ENCODE peak calls at places on chromosomes 2 and 18, in ten cellular contexts. U, H, G, X, M, C, K, E, R and Q are unnamed samples.

GRCh38 chr2:76154981-76155380 is 444.3 kb upstream of the GCFC2 start:
- DNase-seq in G (no peak), E (no peak), C (no peak), R (no peak), M (no peak), U (no peak), H (no peak), K (no peak), X (no peak), Q (no peak)

GRCh38 chr2:1678609-1679008 is 65.7 kb downstream of the PXDN start:
- DNase-seq in X (no peak), K (no peak), M (no peak), R (no peak), H (no peak), G (no peak), U (no peak), C (no peak), E (no peak), Q (no peak)

GRCh38 chr2:148552675-148553331 is 91.7 kb upstream of the EPC2 start:
- DNase-seq in C (peak), G (no peak), U (peak), R (no peak), E (no peak), M (no peak), H (no peak), X (no peak), K (peak), Q (no peak)

GRCh38 chr18:77218642-77219041 is 31.0 kb upstream of the GALR1 start:
- DNase-seq in U (no peak), X (no peak), M (no peak), E (no peak), G (no peak), K (no peak), R (no peak), H (no peak), C (no peak), Q (no peak)

GRCh38 chr18:21599585-21600525 is 649 bp downstream of the ESCO1 start:
- DNase-seq in R (peak), H (peak), M (peak), U (peak), X (peak), K (peak), C (peak), E (peak), G (peak), Q (peak)

GRCh38 chr2:38716185-38716584 is 35.0 kb downstream of the SRSF7 start:
- DNase-seq in X (no peak), M (no peak), R (peak), K (no peak), U (no peak), E (no peak), C (no peak), H (no peak), G (peak), Q (no peak)

GRCh38 chr2:212530991-212531390 is 7.6 kb downstream of the ERBB4 start:
- DNase-seq in E (no peak), R (no peak), X (no peak), G (no peak), C (no peak), K (no peak), U (no peak), M (no peak), H (no peak), Q (no peak)

GRCh38 chr2:71882949-71883472 is 264.7 kb downstream of the CYP26B1 start:
- DNase-seq in K (no peak), E (peak), U (no peak), G (peak), C (no peak), H (no peak), X (peak), M (peak), R (peak), Q (peak)

GRCh38 chr2:101983928-101984327 is 7.8 kb upstream of the IL1R2 start:
- DNase-seq in C (no peak), E (no peak), U (no peak), G (peak), X (no peak), K (no peak), R (peak), H (no peak), M (no peak), Q (no peak)

DNA sequence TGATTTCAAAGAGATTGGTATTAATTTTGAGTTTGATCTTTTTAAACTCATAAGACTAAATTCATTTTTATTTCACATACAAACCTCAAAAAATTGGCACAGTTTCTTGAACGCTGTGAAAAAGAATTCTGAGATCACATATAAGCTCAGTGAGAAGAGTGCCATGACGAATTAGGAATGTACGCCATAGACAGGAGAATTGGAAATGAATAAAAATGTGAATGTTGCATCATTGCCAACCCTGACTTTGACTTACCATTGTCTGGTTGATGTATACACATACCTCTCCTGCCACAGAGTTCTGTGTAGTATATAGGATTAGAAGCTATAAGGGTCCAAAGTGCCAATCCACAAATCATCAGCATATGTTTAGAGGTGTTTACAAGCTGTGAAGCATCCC is 290.3 kb upstream of the ZC3H15 start:
- DNase-seq in E (no peak), U (no peak), H (no peak), X (no peak), G (no peak), M (no peak), C (no peak), K (no peak), R (no peak), Q (no peak)
- H3K4me3 ChIP-seq in E (no peak), U (no peak), H (no peak), X (no peak), G (no peak), M (no peak), C (no peak), K (no peak), R (no peak), Q (no peak)

GRCh38 chr2:230908094-230908594 is 16.9 kb downstream of the GPR55 start:
- DNase-seq in K (no peak), C (no peak), R (no peak), E (peak), H (no peak), U (no peak), M (no peak), X (no peak), G (no peak), Q (no peak)

GRCh38 chr2:230904856-230905447 is 20.1 kb downstream of the GPR55 start:
- DNase-seq in C (no peak), M (no peak), E (no peak), R (no peak), G (no peak), U (no peak), X (no peak), H (no peak), K (no peak), Q (no peak)

GRCh38 chr2:230907361-230908093 is 17.5 kb downstream of the GPR55 start:
- DNase-seq in E (peak), M (peak), R (no peak), K (no peak), C (no peak), X (no peak), H (no peak), G (no peak), U (no peak), Q (no peak)

GRCh38 chr2:230905448-230906430 is 19.3 kb downstream of the GPR55 start:
- DNase-seq in R (peak), E (peak), H (no peak), K (peak), G (no peak), M (no peak), U (no peak), C (peak), X (no peak), Q (peak)

DNA sequence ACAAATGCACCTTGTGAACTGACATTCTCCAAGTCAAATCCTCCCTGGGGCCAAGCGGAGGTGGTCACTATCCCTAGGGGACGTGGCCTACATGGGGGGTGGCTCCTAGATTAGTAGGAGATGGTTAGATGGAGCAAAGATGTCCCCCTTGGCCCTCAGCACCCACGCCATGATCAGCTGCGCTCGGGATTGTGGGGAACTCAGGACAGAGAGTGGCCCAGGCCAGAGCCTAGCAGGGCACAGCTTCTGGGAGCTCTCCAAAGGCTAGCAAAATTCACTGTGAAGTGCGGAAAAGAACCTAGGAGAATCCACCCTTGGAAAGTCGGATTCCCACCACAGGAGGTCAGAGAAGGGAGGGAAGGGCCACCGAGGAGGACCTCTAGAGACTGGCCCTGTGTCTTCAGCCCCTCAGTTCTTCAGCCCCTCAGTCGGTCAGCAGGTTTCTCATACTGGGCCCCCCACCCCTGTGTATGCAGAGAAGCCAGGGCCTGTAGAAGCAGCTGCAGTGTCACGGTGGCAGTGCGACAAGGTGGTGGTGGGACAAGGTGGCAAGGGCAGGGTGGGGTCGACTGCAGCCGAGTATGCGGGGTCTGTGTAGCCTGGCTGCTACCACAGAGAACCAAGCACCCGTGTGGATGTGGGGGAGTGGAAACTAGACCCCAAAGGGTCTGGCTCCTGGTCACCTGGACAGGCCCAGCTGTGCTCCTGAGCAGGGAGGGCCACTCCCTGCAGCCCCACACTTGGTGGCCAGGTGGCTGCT is 18.4 kb downstream of the GPR55 start:
- DNase-seq in M (peak), U (no peak), H (no peak), C (no peak), G (no peak), K (no peak), X (no peak), E (peak), R (no peak), Q (peak)
- H3K4me3 ChIP-seq in M (no peak), U (no peak), H (no peak), C (no peak), G (no peak), K (no peak), X (no peak), E (no peak), R (no peak), Q (no peak)

GRCh38 chr2:218798767-218799504 is 17.0 kb downstream of the CYP27A1 start:
- DNase-seq in E (no peak), C (no peak), R (no peak), X (no peak), G (peak), M (no peak), U (no peak), H (no peak), K (no peak), Q (no peak)
- H3K4me3 ChIP-seq in E (no peak), C (no peak), R (no peak), X (no peak), G (no peak), M (no peak), U (no peak), H (no peak), K (no peak), Q (no peak)

GRCh38 chr2:42053482-42053790 is 5.6 kb downstream of the PKDCC start:
- DNase-seq in K (no peak), E (no peak), U (no peak), M (no peak), H (no peak), R (no peak), C (no peak), G (no peak), X (no peak), Q (no peak)

GRCh38 chr2:42052702-42053481 is 5.1 kb downstream of the PKDCC start:
- DNase-seq in E (peak), C (no peak), M (peak), R (no peak), X (no peak), H (no peak), K (no peak), U (no peak), G (peak), Q (no peak)

GRCh38 chr2:42049411-42050349 is 1.9 kb downstream of the PKDCC start:
- DNase-seq in E (peak), G (no peak), H (no peak), X (no peak), K (no peak), M (peak), C (no peak), U (no peak), R (peak), Q (no peak)

GRCh38 chr2:42050350-42051167 is 2.7 kb downstream of the PKDCC start:
- DNase-seq in M (no peak), U (no peak), K (no peak), G (peak), X (no peak), R (peak), E (no peak), C (no peak), H (no peak), Q (no peak)

GRCh38 chr2:42051168-42052125 is 3.6 kb downstream of the PKDCC start:
- DNase-seq in X (no peak), K (no peak), G (no peak), E (peak), R (no peak), M (peak), H (no peak), U (no peak), C (no peak), Q (no peak)
- H3K4me3 ChIP-seq in X (peak), K (no peak), G (peak), E (peak), R (no peak), M (peak), H (no peak), U (no peak), C (no peak), Q (peak)

GRCh38 chr18:44973282-44973681 is 292.6 kb downstream of the SETBP1 start:
- DNase-seq in G (peak), M (no peak), E (no peak), C (peak), X (no peak), H (no peak), K (no peak), R (no peak), U (peak), Q (no peak)
- H3K4me3 ChIP-seq in G (no peak), M (no peak), E (no peak), C (no peak), X (no peak), H (no peak), K (no peak), R (no peak), U (no peak), Q (no peak)

GRCh38 chr2:10447300-10448207 is 573 bp downstream of the ODC1 start:
- DNase-seq in M (peak), C (no peak), R (peak), K (no peak), U (peak), E (no peak), H (no peak), G (peak), X (peak), Q (no peak)
- H3K4me3 ChIP-seq in M (peak), C (peak), R (peak), K (peak), U (peak), E (peak), H (peak), G (peak), X (peak), Q (peak)

GRCh38 chr2:54573532-54573915 is 117.4 kb downstream of the SPTBN1 start:
- DNase-seq in C (no peak), R (no peak), E (no peak), K (no peak), G (no peak), X (no peak), M (no peak), H (no peak), U (no peak), Q (no peak)
- H3K4me3 ChIP-seq in C (peak), R (no peak), E (no peak), K (peak), G (no peak), X (no peak), M (no peak), H (no peak), U (peak), Q (no peak)

GRCh38 chr18:26479065-26479685 is 69.2 kb downstream of the KCTD1 start:
- DNase-seq in E (no peak), K (no peak), C (no peak), U (no peak), M (no peak), R (no peak), X (no peak), G (no peak), H (no peak), Q (no peak)

GRCh38 chr18:26483633-26484032 is 64.7 kb downstream of the KCTD1 start:
- DNase-seq in U (no peak), C (no peak), R (no peak), K (no peak), M (no peak), X (no peak), H (no peak), G (no peak), E (no peak), Q (no peak)

GRCh38 chr18:26482567-26482966 is 65.8 kb downstream of the KCTD1 start:
- DNase-seq in U (no peak), C (no peak), H (no peak), G (no peak), E (no peak), M (no peak), X (no peak), R (no peak), K (no peak), Q (no peak)

GRCh38 chr18:26479686-26480079 is 68.7 kb downstream of the KCTD1 start:
- DNase-seq in E (no peak), K (no peak), U (no peak), X (no peak), R (peak), M (no peak), C (no peak), H (no peak), G (no peak), Q (no peak)

GRCh38 chr18:26480897-26481795 is 67.2 kb downstream of the KCTD1 start:
- DNase-seq in H (peak), U (no peak), E (no peak), R (peak), C (no peak), K (no peak), M (no peak), X (no peak), G (peak), Q (no peak)
- H3K4me3 ChIP-seq in H (no peak), U (no peak), E (no peak), R (peak), C (no peak), K (no peak), M (no peak), X (no peak), G (no peak), Q (no peak)

DNA sequence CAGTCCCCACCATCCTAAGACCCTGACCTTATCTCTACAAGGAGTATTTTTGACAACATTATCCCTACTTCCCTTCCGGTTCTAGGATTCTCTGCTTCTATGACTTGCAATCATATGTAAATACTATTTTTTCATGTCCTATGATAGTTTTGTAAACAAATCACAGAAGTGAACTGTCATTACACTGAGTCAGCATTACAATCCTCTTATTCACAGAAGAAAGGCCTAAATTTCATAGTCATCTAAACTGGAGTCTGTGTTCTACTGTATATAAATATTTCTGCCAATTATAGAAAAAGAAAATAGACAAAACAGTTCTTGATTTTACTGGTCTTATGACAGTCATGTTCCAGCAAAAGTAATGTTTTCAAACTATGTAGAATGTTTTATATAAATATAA is 265.1 kb downstream of the NCKAP5 start:
- DNase-seq in X (no peak), E (no peak), K (no peak), G (peak), H (no peak), U (no peak), R (peak), M (no peak), C (no peak), Q (no peak)
- H3K4me3 ChIP-seq in X (no peak), E (no peak), K (no peak), G (no peak), H (no peak), U (no peak), R (no peak), M (no peak), C (no peak), Q (no peak)

DNA sequence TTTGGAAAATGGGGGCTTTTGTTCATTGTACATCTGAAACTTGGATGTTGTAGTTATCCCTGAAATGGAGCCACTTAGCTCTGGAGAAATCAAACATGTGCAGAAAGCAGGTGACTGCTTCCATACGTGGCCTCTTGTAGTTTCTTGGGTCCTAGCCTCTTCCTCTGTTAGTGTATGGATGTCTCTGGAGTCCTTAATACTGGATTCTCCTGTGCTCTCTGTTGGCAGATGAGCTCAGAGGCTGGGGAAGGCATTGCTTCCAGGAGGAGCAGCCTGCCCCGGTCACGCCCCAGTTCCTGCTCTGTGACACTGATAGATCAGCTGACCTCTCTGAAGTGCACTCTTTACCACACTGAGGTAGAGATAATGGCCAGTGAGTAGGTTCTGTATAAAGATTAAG is 176.2 kb downstream of the LDLRAD4 start:
- DNase-seq in R (no peak), H (no peak), C (no peak), E (no peak), K (no peak), M (no peak), U (no peak), X (no peak), G (no peak), Q (no peak)
- H3K4me3 ChIP-seq in R (no peak), H (no peak), C (no peak), E (no peak), K (no peak), M (no peak), U (no peak), X (no peak), G (no peak), Q (no peak)